ENCODE peak calls at places on chromosomes 5 and 9, in eight cellular contexts. X is prostate gland; B is testis; N is CD8-positive, alpha-beta T cell; K is tibial artery; E is Panc1; S is sigmoid colon; Z is astrocyte. L is an unnamed sample.

GRCh38 chr9:129894106-129894823 is 59.0 kb downstream of the USP20 start:
- DNase-seq in X (no peak), B (no peak), N (no peak), K (no peak), E (no peak), S (no peak), Z (no peak), L (no peak)

GRCh38 chr5:28896949-28897348 is 1858.6 kb upstream of the CDH9 start:
- DNase-seq in X (no peak), B (no peak), N (no peak), K (no peak), E (no peak), S (no peak), Z (no peak), L (no peak)

GRCh38 chr9:105091004-105091640 is 153.3 kb upstream of the SLC44A1 start:
- DNase-seq in X (no peak), B (no peak), N (no peak), K (no peak), E (no peak), S (no peak), Z (no peak), L (no peak)

GRCh38 chr5:81846301-81846700 is 95.4 kb upstream of the SSBP2 start:
- DNase-seq in X (no peak), B (no peak), N (no peak), K (no peak), E (no peak), S (no peak), Z (no peak), L (no peak)

GRCh38 chr5:181217805-181218065 is 5.3 kb upstream of the TRIM41 start:
- DNase-seq in X (no peak), B (no peak), N (peak; percentile 58), K (no peak), E (no peak), S (no peak), Z (no peak), L (no peak)

GRCh38 chr5:40746703-40747102 is 9.1 kb downstream of the TTC33 start:
- DNase-seq in X (no peak), B (no peak), N (no peak), K (no peak), E (no peak), S (no peak), Z (no peak), L (no peak)

GRCh38 chr9:97474373-97474925 is 27.0 kb upstream of the TMOD1 start:
- DNase-seq in X (no peak), B (no peak), N (no peak), K (no peak), E (no peak), S (no peak), Z (peak; percentile 6), L (no peak)

GRCh38 chr9:135711411-135711810 is 9.4 kb downstream of the KCNT1 start:
- DNase-seq in X (no peak), B (no peak), N (no peak), K (no peak), E (no peak), S (no peak), Z (no peak), L (no peak)

GRCh38 chr9:127854169-127854833 is at the start of gene ENG:
- DNase-seq in X (peak; percentile 31), B (peak; percentile 79), N (no peak), K (peak; percentile 78), E (no peak), S (peak; percentile 90), Z (no peak), L (peak; percentile 66)

GRCh38 chr5:134917070-134917831 is 12.3 kb downstream of the PCBD2 start:
- DNase-seq in X (no peak), B (no peak), N (no peak), K (no peak), E (no peak), S (no peak), Z (no peak), L (no peak)

GRCh38 chr9:69295872-69296562 is 29.0 kb upstream of the ENTREP1 start:
- DNase-seq in X (no peak), B (peak; percentile 50), N (no peak), K (no peak), E (no peak), S (peak; percentile 66), Z (no peak), L (peak; percentile 9)

GRCh38 chr9:109817146-109817845 is 37.3 kb downstream of the PALM2AKAP2 start:
- DNase-seq in X (no peak), B (no peak), N (no peak), K (no peak), E (no peak), S (no peak), Z (peak; percentile 88), L (no peak)

GRCh38 chr5:32710859-32711692 is at the start of gene NPR3:
- DNase-seq in X (no peak), B (peak; percentile 30), N (no peak), K (peak; percentile 35), E (no peak), S (peak; percentile 69), Z (no peak), L (no peak)

GRCh38 chr5:15585826-15586591 is 86.0 kb downstream of the FBXL7 start:
- DNase-seq in X (no peak), B (no peak), N (no peak), K (no peak), E (no peak), S (no peak), Z (peak; percentile 78), L (no peak)

GRCh38 chr5:117621921-117622320 is 1047.3 kb upstream of the SEMA6A start:
- DNase-seq in X (no peak), B (no peak), N (no peak), K (no peak), E (no peak), S (no peak), Z (no peak), L (no peak)

DNA sequence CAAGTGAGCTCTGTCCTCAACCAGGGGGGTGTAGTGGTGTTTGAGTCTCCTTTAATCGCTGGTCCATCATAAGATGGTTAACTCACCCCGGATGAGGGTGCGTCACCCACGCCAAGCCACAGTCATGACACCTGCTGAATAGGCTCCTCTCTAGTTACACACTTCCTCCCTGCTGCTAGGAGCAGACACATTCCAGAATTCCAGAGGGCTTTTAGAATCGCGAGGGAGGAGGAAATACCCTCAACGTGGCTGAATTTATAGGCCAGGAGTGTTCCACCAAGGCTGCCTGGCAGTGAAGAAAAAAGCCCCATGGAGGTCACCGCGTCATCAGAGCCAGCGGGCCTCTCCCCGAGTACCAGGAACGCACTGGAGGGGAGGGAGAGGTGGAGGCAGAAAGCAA is 5.1 kb downstream of the GLRX start:
- DNase-seq in X (no peak), B (no peak), N (peak; percentile 52), K (no peak), E (no peak), S (no peak), Z (peak; percentile 92), L (no peak)
- H3K4me1 ChIP-seq in X (peaks cover 3% of the 10 kb centered on the region), B (peaks cover 7% of the 10 kb centered on the region), N (peaks cover 65% of the 10 kb centered on the region), K (no peaks in the 10 kb centered on the region), E (peaks cover 7% of the 10 kb centered on the region), S (peaks cover 34% of the 10 kb centered on the region), Z (peaks cover 27% of the 10 kb centered on the region), L (peaks cover 9% of the 10 kb centered on the region)

GRCh38 chr5:75108931-75109596 is 56.7 kb upstream of the GCNT4 start:
- DNase-seq in X (no peak), B (no peak), N (no peak), K (no peak), E (no peak), S (no peak), Z (no peak), L (no peak)
- H3K27ac ChIP-seq in X (no peak overlapping the region), B (no peak overlapping the region), N (no peak overlapping the region), K (no peak overlapping the region), E (no peak overlapping the region), S (no peak overlapping the region), Z (no peak overlapping the region), L (no peak overlapping the region)

GRCh38 chr9:131613346-131613745 is 68.0 kb downstream of the PRRT1B start:
- DNase-seq in X (no peak), B (no peak), N (no peak), K (no peak), E (no peak), S (no peak), Z (no peak), L (no peak)

GRCh38 chr9:131610231-131610761 is 65.0 kb downstream of the PRRT1B start:
- DNase-seq in X (no peak), B (no peak), N (no peak), K (peak; percentile 79), E (no peak), S (peak; percentile 84), Z (peak; percentile 98), L (no peak)

GRCh38 chr9:131612851-131613250 is 67.5 kb downstream of the PRRT1B start:
- DNase-seq in X (no peak), B (no peak), N (no peak), K (no peak), E (no peak), S (no peak), Z (no peak), L (no peak)

GRCh38 chr9:131609116-131609830 is 64.0 kb downstream of the PRRT1B start:
- DNase-seq in X (no peak), B (peak; percentile 60), N (no peak), K (peak; percentile 54), E (no peak), S (peak; percentile 89), Z (peak; percentile 78), L (peak; percentile 61)

DNA sequence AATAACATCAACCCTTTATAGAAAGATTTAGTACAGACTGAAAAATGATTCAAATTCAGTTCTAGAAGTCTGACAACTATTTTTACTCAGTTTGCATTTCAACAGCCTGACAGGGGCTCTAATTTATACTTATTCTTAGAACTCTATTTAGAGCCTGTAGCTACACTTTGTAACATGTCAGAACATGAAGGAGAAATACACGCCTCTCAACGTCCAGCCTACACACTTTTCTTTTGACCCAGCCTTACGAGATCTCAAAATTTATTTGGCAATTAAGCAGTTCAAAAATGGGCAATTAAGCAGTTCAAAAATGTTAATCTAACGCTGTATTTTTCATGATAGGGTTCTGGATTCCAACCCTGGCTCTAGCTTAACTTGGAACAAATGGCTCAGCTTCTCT is 66.3 kb downstream of the PRRT1B start:
- DNase-seq in X (no peak), B (no peak), N (no peak), K (no peak), E (no peak), S (no peak), Z (no peak), L (no peak)
- H3K36me3 ChIP-seq in X (no peaks in the 10 kb centered on the region), B (no peaks in the 10 kb centered on the region), N (peaks cover 11% of the 10 kb centered on the region), K (peaks cover 38% of the 10 kb centered on the region), E (no peaks in the 10 kb centered on the region), S (peaks cover 15% of the 10 kb centered on the region), Z (peaks cover 2% of the 10 kb centered on the region), L (no peaks in the 10 kb centered on the region)

GRCh38 chr5:14242871-14243383 is 99.8 kb downstream of the TRIO start:
- DNase-seq in X (no peak), B (no peak), N (no peak), K (no peak), E (no peak), S (no peak), Z (no peak), L (no peak)

GRCh38 chr5:14244721-14245518 is 101.8 kb downstream of the TRIO start:
- DNase-seq in X (no peak), B (no peak), N (no peak), K (no peak), E (no peak), S (no peak), Z (peak; percentile 82), L (no peak)

GRCh38 chr5:14243768-14244167 is 100.6 kb downstream of the TRIO start:
- DNase-seq in X (no peak), B (no peak), N (no peak), K (no peak), E (no peak), S (no peak), Z (no peak), L (no peak)

GRCh38 chr5:14240366-14240765 is 97.2 kb downstream of the TRIO start:
- DNase-seq in X (no peak), B (no peak), N (no peak), K (no peak), E (no peak), S (no peak), Z (peak; percentile 36), L (no peak)

GRCh38 chr5:14242447-14242846 is 99.3 kb downstream of the TRIO start:
- DNase-seq in X (no peak), B (no peak), N (no peak), K (no peak), E (no peak), S (no peak), Z (no peak), L (no peak)
- H3K4me1 ChIP-seq in X (no peaks in the 10 kb centered on the region), B (no peaks in the 10 kb centered on the region), N (no peaks in the 10 kb centered on the region), K (no peaks in the 10 kb centered on the region), E (peaks cover 100% of the 10 kb centered on the region), S (peaks cover 80% of the 10 kb centered on the region), Z (peaks cover 48% of the 10 kb centered on the region), L (no peaks in the 10 kb centered on the region)